ENCODE peak calls at places on chromosomes 5 and 9, in eight cellular contexts. U is AG20443; B is fibroblast of lung; P is SK-N-MC; I is T-helper 1 cell; N is stimulated activated CD4-positive, alpha-beta T cell treated with anti-CD3 and anti-CD28 coated beads, TNF-alpha, amount 100 ng/mL, for 1 hour; D is effector memory CD4-positive, alpha-beta T cell; A is LoVo. R is an unnamed sample.

GRCh38 chr5:128775537-128775936 is 189.8 kb upstream of the SLC27A6 start:
- DNase-seq in U (no peak), B (peak), P (no peak), I (no peak), N (no peak), D (no peak), A (no peak), R (no peak)

GRCh38 chr9:1440276-1440675 is 390.1 kb downstream of the DMRT2 start:
- DNase-seq in U (no peak), B (no peak), P (no peak), I (no peak), N (no peak), D (no peak), A (no peak), R (no peak)

GRCh38 chr5:138733509-138733908 is 19.7 kb upstream of the CTNNA1 start:
- DNase-seq in U (no peak), B (no peak), P (no peak), I (no peak), N (no peak), D (no peak), A (no peak), R (no peak)

GRCh38 chr5:54455413-54456157 is at the start of gene HSPB3:
- DNase-seq in U (peak), B (peak), P (no peak), I (no peak), N (no peak), D (no peak), A (peak), R (no peak)

GRCh38 chr5:73182282-73182681 is 9.3 kb downstream of the TMEM174 start:
- DNase-seq in U (no peak), B (no peak), P (no peak), I (no peak), N (no peak), D (no peak), A (peak), R (no peak)

GRCh38 chr9:112299514-112299913 is 33.9 kb downstream of the PTBP3 start:
- DNase-seq in U (peak), B (peak), P (no peak), I (no peak), N (no peak), D (no peak), A (no peak), R (peak)

GRCh38 chr9:136854113-136854841 is 2.1 kb downstream of the MAMDC4 start:
- DNase-seq in U (no peak), B (no peak), P (no peak), I (no peak), N (no peak), D (no peak), A (no peak), R (no peak)

GRCh38 chr9:137479315-137479861 is 20.3 kb upstream of the NSMF start:
- DNase-seq in U (no peak), B (no peak), P (no peak), I (no peak), N (no peak), D (no peak), A (no peak), R (no peak)

GRCh38 chr9:14993061-14993800 is 83.0 kb upstream of the FREM1 start:
- DNase-seq in U (peak), B (peak), P (peak), I (peak), N (peak), D (peak), A (no peak), R (no peak)

GRCh38 chr9:108889649-108890067 is 27.6 kb downstream of the ACTL7A start:
- DNase-seq in U (peak), B (peak), P (no peak), I (no peak), N (no peak), D (no peak), A (no peak), R (peak)

GRCh38 chr9:114139061-114139460 is 16.3 kb upstream of the COL27A1 start:
- DNase-seq in U (no peak), B (no peak), P (no peak), I (no peak), N (no peak), D (no peak), A (no peak), R (no peak)

GRCh38 chr5:38422622-38423021 is 133.8 kb downstream of the LIFR start:
- DNase-seq in U (no peak), B (no peak), P (no peak), I (no peak), N (no peak), D (no peak), A (no peak), R (no peak)

GRCh38 chr5:154850255-154851062 is at the start of gene FAXDC2:
- DNase-seq in U (peak), B (peak), P (no peak), I (no peak), N (no peak), D (no peak), A (no peak), R (peak)

GRCh38 chr5:53362521-53362941 is 117.9 kb upstream of the FST start:
- DNase-seq in U (peak), B (peak), P (no peak), I (no peak), N (no peak), D (no peak), A (peak), R (no peak)

GRCh38 chr5:144144956-144145751 is 25.3 kb downstream of the YIPF5 start:
- DNase-seq in U (no peak), B (no peak), P (no peak), I (no peak), N (no peak), D (no peak), A (no peak), R (no peak)